ENCODE peak calls at places on chromosomes 6 and 20, in four cellular contexts. O is myocyte, C is small intestine, W is WTC11. G is an unnamed sample.

GRCh38 chr6:16503919-16504554 is 257.2 kb downstream of the ATXN1 start:
- DNase-seq in O (peak), C (peak), W (no peak), G (no peak)

GRCh38 chr6:108903796-108904195 is 55.6 kb downstream of the ARMC2 start:
- DNase-seq in C (peak), W (no peak), O (no peak), G (no peak)

GRCh38 chr20:32780749-32781402 is 18.7 kb downstream of the DNMT3B start:
- DNase-seq in W (no peak), C (no peak), O (no peak), G (no peak)

GRCh38 chr6:130975325-130975724 is 87.7 kb downstream of the EPB41L2 start:
- DNase-seq in O (no peak), C (no peak), W (no peak), G (peak)

GRCh38 chr20:43534791-43535350 is 24.0 kb upstream of the SGK2 start:
- DNase-seq in C (no peak), O (peak), W (no peak), G (no peak)

GRCh38 chr20:19381947-19382346 is 169.5 kb downstream of the SLC24A3 start:
- DNase-seq in C (no peak), W (no peak), O (no peak), G (no peak)

GRCh38 chr20:24756292-24757025 is 192.6 kb upstream of the CST7 start:
- DNase-seq in O (no peak), C (no peak), W (no peak), G (no peak)

GRCh38 chr6:141388666-141389065 is 744.1 kb upstream of the GJE1 start:
- DNase-seq in W (peak), C (no peak), O (no peak), G (no peak)

GRCh38 chr20:17759449-17759848 is 59.7 kb downstream of the BANF2 start:
- DNase-seq in O (no peak), W (no peak), C (no peak), G (peak)

GRCh38 chr6:156719395-156719719 is 57.8 kb upstream of the ARID1B start:
- DNase-seq in W (no peak), O (no peak), C (no peak), G (no peak)

GRCh38 chr20:15889073-15889923 is 684.0 kb downstream of the KIF16B start:
- DNase-seq in W (no peak), C (no peak), O (peak), G (no peak)

GRCh38 chr20:8647868-8648495 is 420.9 kb upstream of the PLCB4 start:
- DNase-seq in W (no peak), C (no peak), O (no peak), G (peak)